ENCODE peak calls at places on chromosomes 16 and 17, in four cellular contexts. One of them, this sample, is unnamed. For H3K9me3 and H3K27me3, the result is how much of the 10 kb centered on the place peaks cover.

GRCh38 chr17:74354123-74354522 is 7.5 kb downstream of the BTBD17 start:
- DNase-seq in left ventricle myocardium inferior: peak
- DNase-seq in hepatocyte: peak
- DNase-seq in lung: no peak
- DNase-seq in this sample: peak

GRCh38 chr17:2634361-2634960 is 41.0 kb downstream of the PAFAH1B1 start:
- DNase-seq in left ventricle myocardium inferior: no peak
- DNase-seq in hepatocyte: peak
- DNase-seq in lung: no peak
- DNase-seq in this sample: no peak

GRCh38 chr16:71568541-71568940 is 8.4 kb downstream of the TAT start:
- DNase-seq in left ventricle myocardium inferior: no peak
- DNase-seq in hepatocyte: no peak
- DNase-seq in lung: no peak
- DNase-seq in this sample: peak

GRCh38 chr16:7404217-7404616 is 71.6 kb downstream of the RBFOX1 start:
- DNase-seq in left ventricle myocardium inferior: no peak
- DNase-seq in hepatocyte: no peak
- DNase-seq in lung: no peak
- DNase-seq in this sample: no peak

GRCh38 chr16:10153993-10154788 is 28.0 kb downstream of the GRIN2A start:
- DNase-seq in left ventricle myocardium inferior: no peak
- DNase-seq in hepatocyte: no peak
- DNase-seq in lung: no peak
- DNase-seq in this sample: no peak

GRCh38 chr16:29900888-29901606 is 759 bp downstream of the ASPHD1 start:
- DNase-seq in left ventricle myocardium inferior: no peak
- DNase-seq in hepatocyte: no peak
- DNase-seq in lung: no peak
- DNase-seq in this sample: no peak

GRCh38 chr16:82655315-82655714 is 28.5 kb downstream of the CDH13 start:
- DNase-seq in left ventricle myocardium inferior: no peak
- DNase-seq in hepatocyte: peak
- DNase-seq in lung: no peak
- DNase-seq in this sample: peak

GRCh38 chr17:72125742-72126141 is 4.9 kb downstream of the SOX9 start:
- DNase-seq in left ventricle myocardium inferior: no peak
- DNase-seq in hepatocyte: no peak
- DNase-seq in lung: no peak
- DNase-seq in this sample: no peak

GRCh38 chr17:2828396-2829038 is 32.3 kb downstream of the RAP1GAP2 start:
- DNase-seq in left ventricle myocardium inferior: peak
- DNase-seq in hepatocyte: peak
- DNase-seq in lung: peak
- DNase-seq in this sample: peak

GRCh38 chr17:34781071-34781470 is 180.2 kb downstream of the CCT6B start:
- DNase-seq in left ventricle myocardium inferior: no peak
- DNase-seq in hepatocyte: no peak
- DNase-seq in lung: no peak
- DNase-seq in this sample: no peak

GRCh38 chr17:74545456-74546230 is at the start of gene CD300C:
- DNase-seq in left ventricle myocardium inferior: peak
- DNase-seq in hepatocyte: no peak
- DNase-seq in lung: peak
- DNase-seq in this sample: peak

GRCh38 chr17:42060231-42060630 is 9.8 kb upstream of the C17orf113 start:
- DNase-seq in left ventricle myocardium inferior: no peak
- DNase-seq in hepatocyte: no peak
- DNase-seq in lung: no peak
- DNase-seq in this sample: no peak

GRCh38 chr16:53775821-53776431 is 72.0 kb downstream of the FTO start:
- DNase-seq in left ventricle myocardium inferior: peak
- DNase-seq in hepatocyte: peak
- DNase-seq in lung: peak
- DNase-seq in this sample: peak

GRCh38 chr17:64063766-64064224 is 43.4 kb upstream of the ICAM2 start:
- DNase-seq in left ventricle myocardium inferior: peak
- DNase-seq in hepatocyte: peak
- DNase-seq in lung: peak
- DNase-seq in this sample: peak

GRCh38 chr16:23423496-23424049 is 29.4 kb downstream of the COG7 start:
- DNase-seq in left ventricle myocardium inferior: peak
- DNase-seq in hepatocyte: peak
- DNase-seq in lung: peak
- DNase-seq in this sample: peak

GRCh38 chr17:75814900-75815373 is 29.3 kb downstream of the UNC13D start:
- DNase-seq in left ventricle myocardium inferior: no peak
- DNase-seq in hepatocyte: peak
- DNase-seq in lung: no peak
- DNase-seq in this sample: no peak

GRCh38 chr16:75248536-75249380 is 2.7 kb downstream of the BCAR1 start:
- DNase-seq in left ventricle myocardium inferior: no peak
- DNase-seq in hepatocyte: no peak
- DNase-seq in lung: no peak
- DNase-seq in this sample: peak

GRCh38 chr16:57166951-57167350 is 18.9 kb downstream of the PSME3IP1 start:
- DNase-seq in left ventricle myocardium inferior: no peak
- DNase-seq in hepatocyte: no peak
- DNase-seq in lung: peak
- DNase-seq in this sample: peak

GRCh38 chr16:81582655-81583441 is 138.2 kb downstream of the CMIP start:
- DNase-seq in left ventricle myocardium inferior: no peak
- DNase-seq in hepatocyte: no peak
- DNase-seq in lung: no peak
- DNase-seq in this sample: no peak

GRCh38 chr17:43556292-43556691 is 10.2 kb upstream of the ETV4 start:
- DNase-seq in left ventricle myocardium inferior: no peak
- DNase-seq in hepatocyte: peak
- DNase-seq in lung: peak
- DNase-seq in this sample: peak

GRCh38 chr16:10558746-10559641 is 21.4 kb downstream of the EMP2 start:
- DNase-seq in left ventricle myocardium inferior: peak
- DNase-seq in hepatocyte: no peak
- DNase-seq in lung: peak
- DNase-seq in this sample: peak

GRCh38 chr17:1196946-1197345 is 17.2 kb upstream of the ABR start:
- DNase-seq in left ventricle myocardium inferior: no peak
- DNase-seq in hepatocyte: no peak
- DNase-seq in lung: no peak
- DNase-seq in this sample: no peak

GRCh38 chr16:30761427-30761927 is 385 bp downstream of the CFAP119 start:
- DNase-seq in left ventricle myocardium inferior: peak
- DNase-seq in hepatocyte: peak
- DNase-seq in lung: no peak
- DNase-seq in this sample: peak

GRCh38 chr17:76196675-76197074 is 43.6 kb downstream of the RNF157 start:
- DNase-seq in left ventricle myocardium inferior: peak
- DNase-seq in hepatocyte: no peak
- DNase-seq in lung: peak
- DNase-seq in this sample: peak

GRCh38 chr17:63075969-63076368 is 109.9 kb downstream of the TANC2 start:
- DNase-seq in left ventricle myocardium inferior: no peak
- DNase-seq in hepatocyte: no peak
- DNase-seq in lung: no peak
- DNase-seq in this sample: no peak

GRCh38 chr16:50994995-50995394 is 156.1 kb downstream of the SALL1 start:
- DNase-seq in left ventricle myocardium inferior: no peak
- DNase-seq in hepatocyte: no peak
- DNase-seq in lung: no peak
- DNase-seq in this sample: no peak

GRCh38 chr17:49676276-49676868 is 1.5 kb downstream of the SPOP start:
- DNase-seq in left ventricle myocardium inferior: no peak
- DNase-seq in hepatocyte: no peak
- DNase-seq in lung: no peak
- DNase-seq in this sample: no peak

GRCh38 chr17:59607817-59608403 is 11.8 kb upstream of the CLTC start:
- DNase-seq in left ventricle myocardium inferior: no peak
- DNase-seq in hepatocyte: peak
- DNase-seq in lung: no peak
- DNase-seq in this sample: peak

GRCh38 chr17:41734139-41734948 is at the start of gene HAP1:
- DNase-seq in left ventricle myocardium inferior: no peak
- DNase-seq in hepatocyte: peak
- DNase-seq in lung: no peak
- DNase-seq in this sample: peak

GRCh38 chr16:73713817-73714495 is 582.7 kb upstream of the PSMD7 start:
- DNase-seq in left ventricle myocardium inferior: no peak
- DNase-seq in hepatocyte: peak
- DNase-seq in lung: no peak
- DNase-seq in this sample: peak

GRCh38 chr17:66975614-66976378 is 11.3 kb downstream of the CACNG4 start:
- DNase-seq in left ventricle myocardium inferior: peak
- DNase-seq in hepatocyte: no peak
- DNase-seq in lung: no peak
- DNase-seq in this sample: no peak

GRCh38 chr16:27332105-27332504 is 18.3 kb downstream of the IL4R start:
- DNase-seq in left ventricle myocardium inferior: no peak
- DNase-seq in hepatocyte: no peak
- DNase-seq in lung: no peak
- DNase-seq in this sample: no peak

GRCh38 chr17:47120521-47121095 is 68.5 kb downstream of the CDC27 start:
- DNase-seq in left ventricle myocardium inferior: no peak
- DNase-seq in hepatocyte: no peak
- DNase-seq in lung: no peak
- DNase-seq in this sample: no peak

GRCh38 chr17:45313419-45313771 is 3.4 kb downstream of the MAP3K14 start:
- DNase-seq in left ventricle myocardium inferior: no peak
- DNase-seq in hepatocyte: no peak
- DNase-seq in lung: no peak
- DNase-seq in this sample: no peak

GRCh38 chr16:77569406-77569805 is 134.6 kb upstream of the ADAMTS18 start:
- DNase-seq in left ventricle myocardium inferior: no peak
- DNase-seq in hepatocyte: no peak
- DNase-seq in lung: no peak
- DNase-seq in this sample: no peak

GRCh38 chr16:63057342-63057741 is 1021.1 kb upstream of the CDH8 start:
- DNase-seq in left ventricle myocardium inferior: no peak
- DNase-seq in hepatocyte: no peak
- DNase-seq in lung: no peak
- DNase-seq in this sample: no peak

GRCh38 chr16:63067141-63067540 is 1030.9 kb upstream of the CDH8 start:
- DNase-seq in left ventricle myocardium inferior: no peak
- DNase-seq in hepatocyte: no peak
- DNase-seq in lung: no peak
- DNase-seq in this sample: no peak

GRCh38 chr16:63066552-63066951 is 1030.3 kb upstream of the CDH8 start:
- DNase-seq in left ventricle myocardium inferior: no peak
- DNase-seq in hepatocyte: no peak
- DNase-seq in lung: no peak
- DNase-seq in this sample: no peak

DNA sequence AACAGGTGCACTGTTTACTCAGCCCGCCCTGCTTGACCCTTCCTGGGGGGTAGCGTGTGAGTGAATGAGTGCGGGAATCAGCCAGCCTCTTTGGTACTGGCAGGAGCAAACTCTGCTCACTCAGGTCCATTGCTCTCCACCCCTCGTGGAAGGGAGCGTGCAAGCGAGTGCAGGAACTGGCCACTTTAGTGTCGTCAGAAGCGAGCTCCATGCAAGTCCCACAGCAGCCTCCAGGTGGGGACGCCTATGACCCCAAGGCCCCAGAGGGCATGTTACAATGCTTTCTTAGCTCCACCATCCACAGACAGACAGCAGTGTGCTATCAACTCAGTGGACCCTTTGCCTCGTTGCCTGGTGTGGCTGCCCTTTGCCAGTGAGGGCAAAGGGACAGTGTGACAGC is 1025.1 kb upstream of the CDH8 start:
- DNase-seq in left ventricle myocardium inferior: no peak
- DNase-seq in hepatocyte: no peak
- DNase-seq in lung: no peak
- DNase-seq in this sample: no peak
- H3K9me3 ChIP-seq in left ventricle myocardium inferior: under half
- H3K9me3 ChIP-seq in hepatocyte: under half
- H3K9me3 ChIP-seq in lung: under half
- H3K9me3 ChIP-seq in this sample: under half

DNA sequence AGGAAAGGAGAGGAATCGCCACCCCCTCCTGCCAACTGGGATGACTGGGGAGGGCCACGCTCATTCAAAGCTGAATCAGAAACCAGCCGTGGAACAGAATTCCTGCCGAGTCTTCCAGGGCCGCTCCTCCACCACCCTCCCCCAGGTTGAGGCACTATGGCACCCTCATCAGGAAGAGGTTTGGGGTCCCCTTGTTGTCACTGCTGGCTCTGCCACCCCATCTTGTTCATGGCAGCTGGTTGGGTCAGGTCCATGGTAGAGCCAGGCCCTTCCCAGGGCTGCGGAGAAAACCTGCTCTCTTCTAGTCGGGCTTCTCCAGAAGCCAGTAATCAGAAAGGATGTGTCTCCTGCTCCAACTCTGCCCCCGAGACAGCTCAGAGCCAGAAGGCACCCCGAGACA is 41.8 kb downstream of the KCNJ12 start:
- DNase-seq in left ventricle myocardium inferior: peak
- DNase-seq in hepatocyte: no peak
- DNase-seq in lung: no peak
- DNase-seq in this sample: no peak
- H3K27me3 ChIP-seq in left ventricle myocardium inferior: under half
- H3K27me3 ChIP-seq in hepatocyte: under half
- H3K27me3 ChIP-seq in lung: under half
- H3K27me3 ChIP-seq in this sample: under half

GRCh38 chr16:17196526-17196925 is 274.2 kb downstream of the XYLT1 start:
- DNase-seq in left ventricle myocardium inferior: no peak
- DNase-seq in hepatocyte: no peak
- DNase-seq in lung: no peak
- DNase-seq in this sample: no peak
- TF ChIP-seq CTCF in left ventricle myocardium inferior: no peak
- TF ChIP-seq CTCF in hepatocyte: no peak
- TF ChIP-seq CTCF in lung: no peak
- TF ChIP-seq CTCF in this sample: no peak

GRCh38 chr16:70364399-70364798 is 17.7 kb downstream of the DDX19A start:
- DNase-seq in left ventricle myocardium inferior: no peak
- DNase-seq in hepatocyte: no peak
- DNase-seq in lung: no peak
- DNase-seq in this sample: no peak
- H3K9me3 ChIP-seq in left ventricle myocardium inferior: under half
- H3K9me3 ChIP-seq in hepatocyte: under half
- H3K9me3 ChIP-seq in lung: under half
- H3K9me3 ChIP-seq in this sample: under half

DNA sequence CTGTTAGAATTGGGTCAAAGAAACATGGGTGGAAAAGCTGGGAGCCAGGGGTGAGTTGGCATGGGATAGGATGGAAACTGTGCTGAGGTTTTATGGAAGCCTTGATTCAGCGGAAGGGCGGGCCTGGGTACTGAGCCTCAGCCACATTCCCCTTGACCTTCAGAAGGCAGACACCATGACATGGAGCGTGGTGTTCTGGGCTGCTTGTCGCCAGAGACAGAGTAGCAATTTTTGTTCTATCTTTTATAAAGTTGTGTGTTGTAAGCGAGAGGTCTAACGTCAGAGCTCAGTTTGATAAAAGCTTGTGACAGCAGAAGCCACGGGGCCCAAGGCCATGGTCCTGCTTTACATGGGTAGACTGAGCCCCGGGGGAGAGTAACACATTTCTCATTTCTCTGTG is 50.2 kb downstream of the SLC47A1 start:
- DNase-seq in left ventricle myocardium inferior: no peak
- DNase-seq in hepatocyte: no peak
- DNase-seq in lung: no peak
- DNase-seq in this sample: no peak
- H3K27me3 ChIP-seq in left ventricle myocardium inferior: under half
- H3K27me3 ChIP-seq in hepatocyte: under half
- H3K27me3 ChIP-seq in lung: under half
- H3K27me3 ChIP-seq in this sample: under half